ENCODE peak calls at places on chromosomes 12 and 14, in six cellular contexts. One of them, this sample, is unnamed.

GRCh38 chr12:24175949-24176348 is 226.5 kb upstream of the SOX5 start:
- DNase-seq in A549: no peak
- DNase-seq in tibial nerve: no peak
- DNase-seq in K562: no peak
- DNase-seq in suprapubic skin: no peak
- DNase-seq in stomach: no peak
- DNase-seq in this sample: no peak

GRCh38 chr14:51081712-51082111 is 13.2 kb downstream of the TRIM9 start:
- DNase-seq in A549: no peak
- DNase-seq in tibial nerve: no peak
- DNase-seq in K562: no peak
- DNase-seq in suprapubic skin: no peak
- DNase-seq in stomach: no peak
- DNase-seq in this sample: no peak

GRCh38 chr12:99852666-99853065 is 132.1 kb downstream of the ANKS1B start:
- DNase-seq in A549: no peak
- DNase-seq in tibial nerve: no peak
- DNase-seq in K562: no peak
- DNase-seq in suprapubic skin: no peak
- DNase-seq in stomach: no peak
- DNase-seq in this sample: no peak

GRCh38 chr12:58087428-58088117 is 146.2 kb downstream of the ATP23 start:
- DNase-seq in A549: no peak
- DNase-seq in tibial nerve: no peak
- DNase-seq in K562: peak
- DNase-seq in suprapubic skin: no peak
- DNase-seq in stomach: no peak
- DNase-seq in this sample: no peak

GRCh38 chr12:98439471-98440164 is 75.8 kb upstream of the TMPO start:
- DNase-seq in A549: no peak
- DNase-seq in tibial nerve: no peak
- DNase-seq in K562: no peak
- DNase-seq in suprapubic skin: no peak
- DNase-seq in stomach: no peak
- DNase-seq in this sample: no peak

GRCh38 chr14:60933920-60934655 is 46.8 kb downstream of the TRMT5 start:
- DNase-seq in A549: no peak
- DNase-seq in tibial nerve: no peak
- DNase-seq in K562: peak
- DNase-seq in suprapubic skin: no peak
- DNase-seq in stomach: no peak
- DNase-seq in this sample: no peak

GRCh38 chr12:127306604-127307215 is 960.3 kb upstream of the TMEM132C start:
- DNase-seq in A549: no peak
- DNase-seq in tibial nerve: no peak
- DNase-seq in K562: no peak
- DNase-seq in suprapubic skin: no peak
- DNase-seq in stomach: no peak
- DNase-seq in this sample: no peak

GRCh38 chr12:94615284-94616216 is 34.8 kb downstream of the TMCC3 start:
- DNase-seq in A549: peak
- DNase-seq in tibial nerve: no peak
- DNase-seq in K562: no peak
- DNase-seq in suprapubic skin: no peak
- DNase-seq in stomach: peak
- DNase-seq in this sample: no peak

GRCh38 chr14:98198385-98198784 is 1073.6 kb downstream of the BCL11B start:
- DNase-seq in A549: no peak
- DNase-seq in tibial nerve: no peak
- DNase-seq in K562: no peak
- DNase-seq in suprapubic skin: no peak
- DNase-seq in stomach: no peak
- DNase-seq in this sample: no peak

GRCh38 chr12:120055231-120055630 is 61.3 kb downstream of the RAB35 start:
- DNase-seq in A549: peak
- DNase-seq in tibial nerve: no peak
- DNase-seq in K562: no peak
- DNase-seq in suprapubic skin: no peak
- DNase-seq in stomach: no peak
- DNase-seq in this sample: no peak

GRCh38 chr12:68462799-68463198 is 130.6 kb upstream of the MDM1 start:
- DNase-seq in A549: no peak
- DNase-seq in tibial nerve: no peak
- DNase-seq in K562: no peak
- DNase-seq in suprapubic skin: no peak
- DNase-seq in stomach: no peak
- DNase-seq in this sample: no peak

GRCh38 chr12:117129391-117129790 is 30.2 kb upstream of the TESC start:
- DNase-seq in A549: no peak
- DNase-seq in tibial nerve: no peak
- DNase-seq in K562: no peak
- DNase-seq in suprapubic skin: no peak
- DNase-seq in stomach: no peak
- DNase-seq in this sample: no peak

GRCh38 chr14:59020382-59020781 is 168.1 kb upstream of the DAAM1 start:
- DNase-seq in A549: peak
- DNase-seq in tibial nerve: peak
- DNase-seq in K562: no peak
- DNase-seq in suprapubic skin: no peak
- DNase-seq in stomach: no peak
- DNase-seq in this sample: no peak

DNA sequence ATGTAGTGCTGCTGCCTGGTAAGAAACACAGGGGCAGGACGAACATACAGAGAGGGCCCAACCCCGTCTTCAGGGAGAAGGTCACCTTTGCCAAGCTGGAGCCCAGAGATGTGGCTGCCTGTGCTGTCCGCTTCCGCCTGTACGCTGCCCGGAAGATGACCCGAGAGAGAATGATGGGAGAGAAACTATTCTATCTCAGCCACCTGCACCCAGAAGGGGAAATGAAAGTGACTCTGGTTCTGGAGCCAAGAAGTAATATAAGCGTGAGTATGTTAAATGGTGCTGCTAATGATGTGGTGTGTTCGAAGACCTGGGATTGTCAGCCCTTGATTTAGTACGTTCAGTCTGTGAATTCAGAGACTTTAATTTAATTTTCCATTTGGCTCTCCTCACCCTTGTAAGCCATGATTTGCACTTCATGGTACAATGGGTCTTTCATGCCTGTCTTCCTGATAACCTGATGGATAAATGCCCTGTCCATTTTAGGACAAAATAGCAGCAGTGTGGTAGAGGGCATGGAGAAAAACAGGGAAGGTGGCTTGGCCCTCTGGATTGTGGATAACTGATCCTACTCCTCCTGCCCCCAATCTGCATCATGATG is 318.9 kb downstream of the SNAPC1 start:
- DNase-seq in A549: no peak
- DNase-seq in tibial nerve: no peak
- DNase-seq in K562: no peak
- DNase-seq in suprapubic skin: no peak
- DNase-seq in stomach: no peak
- DNase-seq in this sample: no peak
- H3K4me3 ChIP-seq in A549: no peak
- H3K4me3 ChIP-seq in tibial nerve: no peak
- H3K4me3 ChIP-seq in K562: no peak
- H3K4me3 ChIP-seq in suprapubic skin: no peak
- H3K4me3 ChIP-seq in stomach: no peak
- H3K4me3 ChIP-seq in this sample: no peak

GRCh38 chr12:104219908-104220404 is 4.4 kb downstream of the TXNRD1 start:
- DNase-seq in A549: peak
- DNase-seq in tibial nerve: no peak
- DNase-seq in K562: peak
- DNase-seq in suprapubic skin: no peak
- DNase-seq in stomach: peak
- DNase-seq in this sample: no peak

GRCh38 chr12:104218935-104219334 is 3.4 kb downstream of the TXNRD1 start:
- DNase-seq in A549: no peak
- DNase-seq in tibial nerve: no peak
- DNase-seq in K562: no peak
- DNase-seq in suprapubic skin: no peak
- DNase-seq in stomach: no peak
- DNase-seq in this sample: no peak

GRCh38 chr12:104220931-104221330 is 5.4 kb downstream of the TXNRD1 start:
- DNase-seq in A549: no peak
- DNase-seq in tibial nerve: no peak
- DNase-seq in K562: no peak
- DNase-seq in suprapubic skin: no peak
- DNase-seq in stomach: no peak
- DNase-seq in this sample: no peak

GRCh38 chr12:104216461-104217058 is 981 bp downstream of the TXNRD1 start:
- DNase-seq in A549: peak
- DNase-seq in tibial nerve: no peak
- DNase-seq in K562: no peak
- DNase-seq in suprapubic skin: no peak
- DNase-seq in stomach: no peak
- DNase-seq in this sample: no peak

GRCh38 chr12:104219361-104219892 is 3.8 kb downstream of the TXNRD1 start:
- DNase-seq in A549: peak
- DNase-seq in tibial nerve: peak
- DNase-seq in K562: no peak
- DNase-seq in suprapubic skin: no peak
- DNase-seq in stomach: no peak
- DNase-seq in this sample: no peak
- TF ChIP-seq EP300 in A549: peak
- TF ChIP-seq EP300 in tibial nerve: no peak
- TF ChIP-seq EP300 in K562: peak
- TF ChIP-seq EP300 in suprapubic skin: peak
- TF ChIP-seq EP300 in stomach: no peak
- TF ChIP-seq EP300 in this sample: peak

GRCh38 chr14:56423591-56423991 is 156.0 kb upstream of the TMEM260 start:
- DNase-seq in A549: no peak
- DNase-seq in tibial nerve: no peak
- DNase-seq in K562: no peak
- DNase-seq in suprapubic skin: no peak
- DNase-seq in stomach: no peak
- DNase-seq in this sample: no peak
- H3K4me3 ChIP-seq in A549: no peak
- H3K4me3 ChIP-seq in tibial nerve: no peak
- H3K4me3 ChIP-seq in K562: no peak
- H3K4me3 ChIP-seq in suprapubic skin: no peak
- H3K4me3 ChIP-seq in stomach: no peak
- H3K4me3 ChIP-seq in this sample: no peak

GRCh38 chr12:50246873-50247612 is 36.3 kb downstream of the LIMA1 start:
- DNase-seq in A549: peak
- DNase-seq in tibial nerve: peak
- DNase-seq in K562: peak
- DNase-seq in suprapubic skin: peak
- DNase-seq in stomach: peak
- DNase-seq in this sample: peak
- TF ChIP-seq EP300 in A549: peak
- TF ChIP-seq EP300 in tibial nerve: no peak
- TF ChIP-seq EP300 in K562: peak
- TF ChIP-seq EP300 in suprapubic skin: no peak
- TF ChIP-seq EP300 in stomach: no peak
- TF ChIP-seq EP300 in this sample: peak

GRCh38 chr12:48997719-48998496 is 1.3 kb downstream of the DDN start:
- DNase-seq in A549: peak
- DNase-seq in tibial nerve: no peak
- DNase-seq in K562: peak
- DNase-seq in suprapubic skin: no peak
- DNase-seq in stomach: peak
- DNase-seq in this sample: no peak

GRCh38 chr12:48993787-48994186 is 5.4 kb downstream of the DDN start:
- DNase-seq in A549: no peak
- DNase-seq in tibial nerve: no peak
- DNase-seq in K562: peak
- DNase-seq in suprapubic skin: no peak
- DNase-seq in stomach: no peak
- DNase-seq in this sample: no peak

GRCh38 chr12:48994224-48995060 is 4.7 kb downstream of the DDN start:
- DNase-seq in A549: no peak
- DNase-seq in tibial nerve: no peak
- DNase-seq in K562: no peak
- DNase-seq in suprapubic skin: no peak
- DNase-seq in stomach: no peak
- DNase-seq in this sample: no peak

GRCh38 chr12:48996794-48997718 is 2.1 kb downstream of the DDN start:
- DNase-seq in A549: peak
- DNase-seq in tibial nerve: peak
- DNase-seq in K562: peak
- DNase-seq in suprapubic skin: peak
- DNase-seq in stomach: peak
- DNase-seq in this sample: peak

DNA sequence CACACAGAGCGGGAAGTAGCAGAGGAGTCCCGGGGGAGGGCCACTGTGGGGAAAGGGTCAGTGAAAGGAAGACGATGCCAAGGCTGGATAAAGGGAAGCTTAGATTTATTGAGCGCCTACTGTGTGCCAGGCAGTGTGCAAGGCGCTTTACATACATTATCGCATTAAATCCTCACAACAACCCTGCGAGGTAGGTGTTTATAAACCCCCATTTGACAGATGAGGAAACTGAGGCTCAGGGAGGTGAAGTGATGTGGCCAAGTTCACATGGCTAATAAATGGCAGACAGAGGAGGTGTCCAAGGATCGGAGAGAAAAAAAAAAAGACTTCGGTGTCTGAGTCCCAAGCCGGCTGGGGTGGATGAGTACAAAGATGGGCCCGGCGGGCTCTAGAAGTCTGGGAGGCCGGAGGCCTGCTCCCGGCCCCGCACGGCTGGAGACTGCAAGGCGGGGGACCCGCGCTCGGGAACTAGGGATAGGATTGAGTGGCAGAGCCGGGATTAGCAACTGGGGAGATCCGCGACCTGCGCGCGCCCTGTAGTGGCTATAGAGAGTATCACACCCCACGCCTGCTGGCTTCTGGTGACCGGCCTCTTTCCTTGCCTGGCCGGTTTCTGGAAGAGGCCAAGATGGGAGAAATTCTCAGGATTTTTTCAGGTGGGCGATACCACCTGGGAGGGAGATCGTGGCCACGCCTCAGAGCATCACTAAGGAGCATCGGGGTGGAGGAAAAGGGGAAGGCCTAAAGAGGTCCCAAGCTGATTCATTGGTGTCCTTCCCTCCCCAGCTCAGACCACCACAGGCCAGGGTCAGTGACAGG is 3.9 kb downstream of the DDN start:
- DNase-seq in A549: peak
- DNase-seq in tibial nerve: peak
- DNase-seq in K562: peak
- DNase-seq in suprapubic skin: peak
- DNase-seq in stomach: peak
- DNase-seq in this sample: peak
- H3K4me3 ChIP-seq in A549: peak
- H3K4me3 ChIP-seq in tibial nerve: peak
- H3K4me3 ChIP-seq in K562: no peak
- H3K4me3 ChIP-seq in suprapubic skin: peak
- H3K4me3 ChIP-seq in stomach: peak
- H3K4me3 ChIP-seq in this sample: no peak

This sample was measured in sigmoid colon.